ENCODE peak calls at places on chromosome 18, in five cellular contexts. I, F, H, A and N are unnamed samples.

GRCh38 chr18:23864620-23865019 is 149.9 kb upstream of the TTC39C start:
- DNase-seq in I (no peak), F (no peak), H (no peak), A (no peak), N (no peak)

GRCh38 chr18:26057208-26057821 is 33.1 kb downstream of the SS18 start:
- DNase-seq in I (no peak), F (no peak), H (peak; percentile 65), A (no peak), N (no peak)

GRCh38 chr18:27723168-27723567 is 453.8 kb downstream of the CDH2 start:
- DNase-seq in I (no peak), F (no peak), H (no peak), A (no peak), N (no peak)

GRCh38 chr18:77146249-77147080 is 13.9 kb upstream of the MBP start:
- DNase-seq in I (no peak), F (no peak), H (no peak), A (no peak), N (no peak)

GRCh38 chr18:78538669-78539440 is 440.8 kb upstream of the SALL3 start:
- DNase-seq in I (no peak), F (no peak), H (no peak), A (no peak), N (no peak)

GRCh38 chr18:34880403-34880802 is 160.8 kb upstream of the MAPRE2 start:
- DNase-seq in I (no peak), F (no peak), H (no peak), A (no peak), N (no peak)

GRCh38 chr18:52311331-52311730 is 28.7 kb upstream of the DCC start:
- DNase-seq in I (no peak), F (no peak), H (no peak), A (no peak), N (no peak)

GRCh38 chr18:70491734-70492348 is 203.0 kb downstream of the SOCS6 start:
- DNase-seq in I (peak; percentile 57), F (peak; percentile 59), H (peak; percentile 55), A (no peak), N (peak; percentile 35)

GRCh38 chr18:70494524-70494923 is 205.7 kb downstream of the SOCS6 start:
- DNase-seq in I (no peak), F (no peak), H (no peak), A (no peak), N (no peak)

GRCh38 chr18:77733292-77733903 is 483.8 kb downstream of the GALR1 start:
- DNase-seq in I (peak; percentile 2), F (no peak), H (no peak), A (no peak), N (no peak)

GRCh38 chr18:25056456-25056855 is 295.5 kb downstream of the ZNF521 start:
- DNase-seq in I (no peak), F (no peak), H (no peak), A (no peak), N (no peak)

GRCh38 chr18:904135-905090 is at the start of gene ADCYAP1:
- DNase-seq in I (peak; percentile 20), F (no peak), H (peak; percentile 43), A (no peak), N (no peak)

GRCh38 chr18:5628512-5629255 is 84.9 kb upstream of the EPB41L3 start:
- DNase-seq in I (no peak), F (no peak), H (peak; percentile 53), A (no peak), N (no peak)

GRCh38 chr18:24268784-24269550 is 128.7 kb downstream of the OSBPL1A start:
- DNase-seq in I (no peak), F (no peak), H (no peak), A (no peak), N (no peak)

GRCh38 chr18:50859793-50860192 is 19.1 kb upstream of the ME2 start:
- DNase-seq in I (no peak), F (no peak), H (no peak), A (no peak), N (no peak)

GRCh38 chr18:57784034-57784815 is 18.9 kb downstream of the ATP8B1 start:
- DNase-seq in I (peak; percentile 37), F (peak; percentile 43), H (no peak), A (no peak), N (peak; percentile 47)

GRCh38 chr18:62715829-62716678 is 713 bp downstream of the PHLPP1 start:
- DNase-seq in I (peak; percentile 45), F (no peak), H (peak; percentile 77), A (no peak), N (peak; percentile 58)

GRCh38 chr18:29083545-29083944 is 906.6 kb upstream of the CDH2 start:
- DNase-seq in I (no peak), F (no peak), H (no peak), A (no peak), N (no peak)

GRCh38 chr18:32362484-32362883 is 108.2 kb downstream of the GAREM1 start:
- DNase-seq in I (no peak), F (no peak), H (no peak), A (no peak), N (no peak)

GRCh38 chr18:32368170-32368569 is 102.5 kb downstream of the GAREM1 start:
- DNase-seq in I (no peak), F (no peak), H (no peak), A (no peak), N (no peak)

GRCh38 chr18:32372047-32372380 is 98.7 kb downstream of the GAREM1 start:
- DNase-seq in I (no peak), F (no peak), H (no peak), A (no peak), N (no peak)

GRCh38 chr18:32371384-32371783 is 99.3 kb downstream of the GAREM1 start:
- DNase-seq in I (no peak), F (no peak), H (no peak), A (no peak), N (no peak)

DNA sequence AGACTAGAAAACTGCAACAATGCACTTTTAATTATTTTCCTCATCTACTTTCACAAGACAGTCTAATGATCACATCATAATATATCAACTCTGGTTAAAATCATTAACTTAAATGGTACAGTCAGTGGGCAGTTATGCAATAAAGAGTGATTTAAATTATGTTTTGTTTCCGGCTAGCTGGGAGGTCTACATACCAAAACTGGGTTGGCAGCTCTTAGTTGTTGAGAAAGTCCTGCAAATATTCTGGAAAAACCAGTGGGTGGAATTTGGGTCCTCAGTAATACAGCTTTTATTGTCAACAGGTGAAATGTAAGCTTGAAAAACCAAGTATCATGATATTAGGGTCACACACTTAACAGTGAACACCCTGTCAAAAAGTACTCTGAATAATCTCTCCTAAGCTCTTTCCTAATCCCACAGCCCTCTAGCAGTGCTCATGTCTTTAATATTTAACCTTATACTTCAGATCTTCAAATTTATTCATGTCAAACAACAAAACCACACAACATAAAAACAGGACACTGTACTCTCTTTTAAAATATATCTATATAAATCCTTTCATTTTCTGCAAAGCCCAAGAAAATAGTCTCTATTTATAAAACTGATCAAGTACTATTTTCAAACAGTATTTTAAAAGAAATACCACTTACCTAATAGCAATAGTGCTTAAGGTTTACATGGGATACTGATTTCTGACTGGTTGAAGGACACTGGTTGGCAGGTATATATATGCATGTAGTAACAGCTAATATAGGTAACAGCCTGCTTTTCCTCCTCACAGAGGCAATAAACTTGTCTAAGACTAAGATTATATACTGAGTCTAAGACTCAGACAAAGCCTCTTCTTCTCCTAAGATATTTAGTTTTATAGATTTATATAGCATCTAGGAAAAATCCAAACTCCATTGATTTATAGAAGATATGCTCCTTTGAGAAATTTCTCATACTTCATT is 103.8 kb downstream of the GAREM1 start:
- DNase-seq in I (no peak), F (no peak), H (no peak), A (no peak), N (no peak)
- TF ChIP-seq GABPA in I (no peak), F (no peak), H (no peak), A (no peak), N (no peak)

DNA sequence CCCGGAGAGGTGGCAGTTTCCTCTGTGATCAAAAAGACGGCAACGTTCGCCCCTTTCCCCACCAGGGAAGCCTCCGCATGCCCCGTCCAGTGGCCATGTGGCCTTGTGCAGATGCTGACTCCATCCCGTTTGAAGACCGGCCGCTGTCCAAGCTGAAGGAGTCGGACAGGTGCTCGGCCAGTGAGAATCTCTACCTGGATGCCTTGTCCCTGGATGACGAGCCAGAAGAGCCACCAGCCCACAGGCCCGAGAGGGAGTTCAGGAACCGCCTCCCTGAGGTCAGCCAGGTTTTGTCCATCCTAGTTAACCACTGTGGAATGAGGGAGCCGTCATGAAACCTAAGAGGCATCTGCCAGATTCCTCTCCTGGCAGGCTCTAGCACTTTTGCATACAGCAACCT is 113.6 kb downstream of the MTCL1 start:
- DNase-seq in I (no peak), F (no peak), H (no peak), A (no peak), N (no peak)
- TF ChIP-seq REST in I (no peak), F (no peak), H (no peak), A (no peak), N (no peak)

DNA sequence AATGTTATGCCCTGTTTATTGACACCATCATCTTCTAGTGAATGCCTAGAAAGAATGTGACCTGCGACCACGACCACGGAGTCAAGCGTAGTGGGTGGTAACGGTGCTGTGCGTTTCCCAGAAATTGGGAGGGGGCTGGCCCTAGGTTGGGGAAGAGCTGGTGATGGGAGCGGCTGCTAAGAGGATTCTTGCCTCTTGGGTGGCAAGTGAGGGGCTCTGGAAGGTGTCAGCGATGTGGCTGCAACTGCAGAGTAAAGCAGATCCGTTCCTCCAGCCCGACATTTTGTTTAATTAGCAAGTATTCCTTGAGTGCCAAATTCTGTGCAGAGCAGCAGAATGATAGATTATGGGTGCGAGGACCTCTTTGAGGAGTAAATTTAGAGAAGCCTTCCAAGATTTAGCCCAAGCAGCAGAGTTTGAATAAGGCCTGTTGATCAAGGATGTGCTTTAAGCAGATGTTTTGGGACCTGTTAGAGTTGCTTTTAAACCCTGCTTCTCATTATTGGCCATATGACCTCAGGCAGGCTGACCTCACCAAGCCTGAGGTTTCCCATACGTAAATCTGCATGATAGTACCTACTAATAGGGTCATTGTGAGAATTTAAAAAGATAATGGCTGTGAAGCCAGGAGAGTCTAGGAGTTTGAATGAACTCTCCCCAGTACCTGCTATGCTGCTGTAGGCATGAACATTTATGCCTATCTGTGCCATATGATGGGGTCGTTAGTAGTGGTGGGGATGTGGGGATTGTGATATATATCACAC is 287.7 kb downstream of the PTGR3 start:
- DNase-seq in I (no peak), F (no peak), H (no peak), A (no peak), N (no peak)
- TF ChIP-seq GABPA in I (no peak), F (no peak), H (no peak), A (no peak), N (no peak)

GRCh38 chr18:45887585-45887984 is 62.1 kb downstream of the SIGLEC15 start:
- DNase-seq in I (no peak), F (no peak), H (no peak), A (no peak), N (no peak)

GRCh38 chr18:45889419-45890059 is 64.1 kb downstream of the SIGLEC15 start:
- DNase-seq in I (no peak), F (no peak), H (no peak), A (no peak), N (peak; percentile 75)

GRCh38 chr18:45891806-45892205 is 66.3 kb downstream of the SIGLEC15 start:
- DNase-seq in I (no peak), F (no peak), H (no peak), A (no peak), N (no peak)

GRCh38 chr18:45894818-45895217 is 69.3 kb downstream of the SIGLEC15 start:
- DNase-seq in I (no peak), F (no peak), H (no peak), A (no peak), N (no peak)

DNA sequence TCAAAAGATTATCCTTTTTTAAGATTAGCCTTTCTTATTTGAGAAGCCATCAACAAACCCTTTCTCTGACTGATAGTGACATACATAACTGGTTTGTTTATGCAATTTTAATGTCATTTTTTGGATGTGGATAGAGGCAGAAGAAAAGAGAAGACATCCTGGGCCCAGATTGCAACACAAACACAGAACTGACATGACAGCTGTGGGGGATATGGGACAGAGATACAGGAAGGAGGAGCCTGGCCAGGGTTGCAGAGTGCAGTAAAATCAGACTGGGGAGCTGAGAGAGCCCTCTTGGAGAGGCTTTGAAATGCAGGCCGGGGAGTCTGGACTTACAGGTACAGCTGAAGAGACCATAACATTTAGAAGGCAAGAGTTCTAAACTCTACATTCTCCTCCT is 65.1 kb downstream of the SIGLEC15 start:
- DNase-seq in I (no peak), F (no peak), H (no peak), A (no peak), N (peak; percentile 88)
- TF ChIP-seq REST in I (no peak), F (no peak), H (no peak), A (no peak), N (no peak)